ENCODE peak calls at places on chromosome 3, in four cellular contexts. Y is non-pigmented ciliary epithelial cell, A is BJ, B is AG04450. E is an unnamed sample.
A peak's percentile ranks its signal among the peaks of the same experiment; 100 is the strongest.

GRCh38 chr3:46656778-46657556 is 36.5 kb downstream of the ALS2CL start:
- DNase-seq in Y (no peak), A (no peak), B (no peak), E (no peak)

GRCh38 chr3:176950743-176951142 is 246.5 kb downstream of the TBL1XR1 start:
- DNase-seq in Y (no peak), A (no peak), B (no peak), E (no peak)

GRCh38 chr3:148021400-148021799 is 612.2 kb downstream of the ZIC1 start:
- DNase-seq in Y (no peak), A (no peak), B (no peak), E (no peak)

GRCh38 chr3:174035317-174035886 is 637.9 kb downstream of the NLGN1 start:
- DNase-seq in Y (peak; percentile 2), A (no peak), B (no peak), E (no peak)

GRCh38 chr3:105791134-105791533 is 77.7 kb downstream of the CBLB start:
- DNase-seq in Y (peak; percentile 60), A (peak; percentile 30), B (no peak), E (no peak)

GRCh38 chr3:139564290-139564861 is 24.8 kb upstream of the RBP1 start:
- DNase-seq in Y (no peak), A (no peak), B (no peak), E (peak; percentile 54)

GRCh38 chr3:33786565-33787327 is 11.7 kb upstream of the PDCD6IP start:
- DNase-seq in Y (no peak), A (no peak), B (no peak), E (no peak)

GRCh38 chr3:59426851-59427565 is 377.2 kb upstream of the CFAP20DC start:
- DNase-seq in Y (peak; percentile 78), A (peak; percentile 48), B (no peak), E (no peak)

GRCh38 chr3:13470894-13471574 is 9.1 kb upstream of the HDAC11 start:
- DNase-seq in Y (no peak), A (no peak), B (no peak), E (no peak)

GRCh38 chr3:183698760-183699159 is 1.2 kb downstream of the YEATS2 start:
- DNase-seq in Y (no peak), A (no peak), B (no peak), E (no peak)

GRCh38 chr3:24607281-24607680 is 112.6 kb upstream of the THRB start:
- DNase-seq in Y (no peak), A (no peak), B (no peak), E (no peak)

GRCh38 chr3:193874512-193874911 is 261.4 kb upstream of the HES1 start:
- DNase-seq in Y (no peak), A (no peak), B (no peak), E (no peak)

GRCh38 chr3:97810779-97811390 is 10.9 kb upstream of the CRYBG3 start:
- DNase-seq in Y (no peak), A (no peak), B (no peak), E (no peak)

GRCh38 chr3:170792511-170792910 is 77.5 kb downstream of the RPL22L1 start:
- DNase-seq in Y (no peak), A (no peak), B (no peak), E (no peak)

GRCh38 chr3:71541313-71541712 is 42.2 kb downstream of the FOXP1 start:
- DNase-seq in Y (no peak), A (no peak), B (no peak), E (no peak)

GRCh38 chr3:138016065-138016464 is 6.1 kb downstream of the CLDN18 start:
- DNase-seq in Y (no peak), A (no peak), B (no peak), E (no peak)

GRCh38 chr3:188861847-188862740 is 309.7 kb upstream of the TPRG1 start:
- DNase-seq in Y (no peak), A (no peak), B (no peak), E (no peak)

GRCh38 chr3:62378329-62378789 is 5.0 kb upstream of the FEZF2 start:
- DNase-seq in Y (no peak), A (no peak), B (no peak), E (peak; percentile 49)

GRCh38 chr3:44106761-44107160 is 134.9 kb upstream of the TOPAZ1 start:
- DNase-seq in Y (no peak), A (no peak), B (no peak), E (no peak)

GRCh38 chr3:137972401-137972800 is 37.6 kb upstream of the CLDN18 start:
- DNase-seq in Y (no peak), A (no peak), B (no peak), E (no peak)

GRCh38 chr3:4908066-4908768 is 71.0 kb upstream of the BHLHE40 start:
- DNase-seq in Y (no peak), A (no peak), B (no peak), E (no peak)

GRCh38 chr3:183884437-183885296 is at the start of gene PARL:
- DNase-seq in Y (peak; percentile 34), A (peak; percentile 47), B (peak; percentile 57), E (peak; percentile 98)

GRCh38 chr3:44845528-44846520 is 15.9 kb upstream of the TMEM42 start:
- DNase-seq in Y (peak; percentile 60), A (no peak), B (no peak), E (no peak)

GRCh38 chr3:114076711-114077110 is 20.2 kb downstream of the QTRT2 start:
- DNase-seq in Y (no peak), A (no peak), B (no peak), E (no peak)

GRCh38 chr3:141093971-141094401 is 42.8 kb downstream of the SPSB4 start:
- DNase-seq in Y (no peak), A (no peak), B (no peak), E (no peak)

GRCh38 chr3:12392101-12392878 is 92.0 kb upstream of the TSEN2 start:
- DNase-seq in Y (no peak), A (no peak), B (no peak), E (no peak)

GRCh38 chr3:38723569-38724391 is 74.3 kb upstream of the SCN5A start:
- DNase-seq in Y (no peak), A (no peak), B (no peak), E (no peak)

GRCh38 chr3:193915613-193916012 is 220.3 kb upstream of the HES1 start:
- DNase-seq in Y (no peak), A (no peak), B (no peak), E (no peak)

GRCh38 chr3:53996153-53996861 is 104.6 kb upstream of the SELENOK start:
- DNase-seq in Y (no peak), A (no peak), B (no peak), E (no peak)